ENCODE peak calls at places on chromosomes 7 and 10, in six cellular contexts. G, X, C, I, L and E are unnamed samples.

GRCh38 chr10:23338155-23338828 is 6.3 kb downstream of the C10orf67 start:
- DNase-seq in X (peak; percentile 10), G (no peak), C (peak; percentile 20), I (no peak), L (peak; percentile 60), E (peak; percentile 27)

GRCh38 chr7:41367967-41368882 is 334.7 kb downstream of the INHBA start:
- DNase-seq in G (no peak), X (no peak), C (no peak), L (no peak), I (no peak), E (no peak)

GRCh38 chr7:83594076-83594475 is 54.9 kb downstream of the SEMA3E start:
- DNase-seq in X (no peak), C (no peak), I (no peak), G (no peak), L (no peak), E (no peak)

GRCh38 chr7:108097703-108098102 is 32.5 kb downstream of the LAMB4 start:
- DNase-seq in G (no peak), X (peak; percentile 71), L (peak; percentile 20), C (no peak), I (no peak), E (peak; percentile 19)

GRCh38 chr7:101241015-101241363 is 3.4 kb upstream of the CLDN15 start:
- DNase-seq in G (no peak), L (no peak), X (no peak), C (no peak), I (no peak), E (no peak)

GRCh38 chr7:45089314-45089891 is 634 bp upstream of the NACAD start:
- DNase-seq in I (no peak), C (peak; percentile 95), G (peak; percentile 97), X (peak; percentile 80), L (no peak), E (no peak)

GRCh38 chr7:158795272-158795671 is 34.0 kb downstream of the ESYT2 start:
- DNase-seq in C (no peak), G (no peak), I (no peak), L (no peak), X (no peak), E (no peak)

GRCh38 chr10:62043493-62043938 is 142.0 kb downstream of the ARID5B start:
- DNase-seq in G (no peak), L (no peak), X (no peak), I (no peak), C (no peak), E (no peak)

GRCh38 chr10:76649723-76650127 is 987.9 kb downstream of the KCNMA1 start:
- DNase-seq in L (no peak), G (no peak), I (no peak), X (no peak), C (no peak), E (no peak)

GRCh38 chr10:96714031-96714590 is 6.2 kb downstream of the PIK3AP1 start:
- DNase-seq in C (no peak), G (no peak), L (no peak), X (no peak), I (no peak), E (no peak)

GRCh38 chr10:8731415-8732110 is 677.1 kb downstream of the GATA3 start:
- DNase-seq in X (no peak), I (no peak), L (no peak), G (no peak), C (no peak), E (no peak)

GRCh38 chr7:24755541-24756416 is 1.5 kb downstream of the GSDME start:
- DNase-seq in X (no peak), L (peak; percentile 80), C (no peak), I (peak; percentile 84), G (no peak), E (no peak)

GRCh38 chr10:90321132-90321816 is 536.6 kb downstream of the HTR7 start:
- DNase-seq in C (no peak), I (no peak), X (no peak), G (no peak), L (no peak), E (no peak)

GRCh38 chr10:89294840-89295239 is 7.0 kb upstream of the IFIT2 start:
- DNase-seq in L (no peak), I (no peak), C (no peak), G (no peak), X (no peak), E (no peak)

GRCh38 chr7:132100483-132100882 is 475.8 kb downstream of the PLXNA4 start:
- DNase-seq in G (no peak), X (no peak), C (no peak), I (no peak), L (no peak), E (no peak)

GRCh38 chr10:70991140-70992124 is 103.1 kb upstream of the PCBD1 start:
- DNase-seq in C (no peak), G (no peak), I (no peak), L (peak; percentile 60), X (no peak), E (no peak)

GRCh38 chr10:119301397-119301796 is 94.0 kb downstream of the GRK5 start:
- DNase-seq in X (no peak), G (no peak), C (no peak), L (no peak), I (no peak), E (no peak)

GRCh38 chr10:11330383-11331020 is 280.9 kb downstream of the USP6NL start:
- DNase-seq in X (no peak), I (no peak), C (no peak), L (no peak), G (no peak), E (no peak)
- TF ChIP-seq ATF3 in X (no peak), I (no peak), C (no peak), L (no peak), G (no peak), E (no peak)

DNA sequence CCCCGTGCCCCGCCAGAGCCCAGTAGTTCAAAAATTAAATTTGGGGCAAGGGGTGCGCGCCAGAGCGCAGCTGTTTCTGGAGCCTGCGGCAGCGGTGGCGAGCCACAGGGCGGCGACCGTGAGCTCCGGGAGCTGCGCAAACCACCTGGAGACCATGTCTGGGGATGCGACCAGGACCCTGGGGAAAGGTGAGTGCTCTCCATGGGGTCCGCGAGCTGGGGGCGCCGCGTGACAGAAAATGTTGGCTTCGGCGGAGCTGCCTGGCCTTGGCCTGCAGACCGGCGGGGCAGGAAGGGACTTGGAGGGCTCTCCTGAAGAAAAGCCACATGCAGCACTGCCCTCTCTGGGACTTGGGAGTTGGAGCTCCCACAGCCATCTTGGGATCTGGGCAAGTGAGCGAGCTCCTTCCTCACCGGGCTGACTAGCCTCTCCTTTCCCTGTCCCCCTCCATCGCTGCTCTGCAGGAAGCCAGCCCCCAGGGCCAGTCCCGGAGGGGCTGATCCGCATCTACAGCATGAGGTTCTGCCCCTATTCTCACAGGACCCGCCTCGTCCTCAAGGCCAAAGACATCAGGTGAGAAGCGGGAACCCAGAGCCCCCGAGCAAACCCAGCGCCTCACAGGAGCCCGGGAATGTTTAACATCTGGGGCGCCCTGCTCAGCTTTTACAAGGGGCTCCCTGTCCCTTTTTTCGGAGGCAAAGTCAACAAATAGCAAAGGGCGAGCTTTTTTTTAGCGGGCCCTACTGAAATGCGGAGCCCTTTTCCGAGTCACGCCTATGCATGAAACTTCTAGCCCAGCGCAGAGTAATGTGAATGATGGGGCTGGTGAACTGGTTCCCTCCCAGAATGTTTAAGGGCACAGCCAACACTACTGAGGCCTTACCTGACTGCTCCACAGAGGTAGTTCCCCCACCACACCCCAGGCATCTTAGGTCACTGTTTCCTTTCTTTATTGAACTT is 6.1 kb downstream of the GSTO2 start:
- DNase-seq in C (peak; percentile 79), G (peak; percentile 91), X (peak; percentile 61), L (no peak), I (no peak), E (peak; percentile 68)
- TF ChIP-seq ATF3 in C (no peak), G (no peak), X (no peak), L (no peak), I (no peak), E (no peak)

DNA sequence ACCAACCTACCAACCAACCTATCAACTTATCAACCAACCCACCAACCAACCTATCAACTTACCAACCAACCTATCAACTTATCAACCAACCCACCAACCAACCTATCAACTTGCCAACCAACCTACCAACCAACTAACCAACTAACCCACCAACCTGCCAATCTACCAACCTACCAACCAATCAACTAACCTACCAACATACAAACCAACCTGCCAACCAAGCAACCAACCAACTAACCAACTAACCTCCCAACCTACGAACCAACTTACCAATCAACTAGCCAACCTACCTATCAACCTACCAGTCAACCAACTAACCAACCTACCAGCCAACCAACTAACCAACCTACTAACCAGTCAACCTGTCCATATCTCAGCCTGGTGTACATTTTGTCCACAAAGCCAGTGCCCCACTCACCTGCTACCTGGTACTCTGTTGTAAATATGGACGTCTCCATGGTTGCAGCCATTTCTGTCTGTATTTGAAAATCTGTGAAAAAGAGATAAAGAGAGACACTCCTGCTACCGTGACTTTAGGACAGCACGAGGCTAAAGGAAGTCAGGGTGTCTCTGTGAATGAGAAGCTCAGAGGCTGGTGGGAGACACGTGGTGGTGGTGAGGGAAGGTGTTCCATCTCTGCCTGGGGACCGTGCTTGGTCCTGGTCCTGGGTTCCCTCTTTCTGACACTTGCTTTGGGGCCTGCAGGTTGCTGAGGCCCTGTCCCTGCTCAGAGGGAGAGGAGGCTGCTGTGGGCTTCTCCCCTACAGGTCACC is 41.9 kb upstream of the IL15RA start:
- DNase-seq in I (no peak), L (no peak), X (no peak), C (no peak), G (no peak), E (no peak)
- TF ChIP-seq ATF3 in I (no peak), L (no peak), X (no peak), C (no peak), G (no peak), E (no peak)

GRCh38 chr10:98217793-98218192 is 50.2 kb downstream of the LOXL4 start:
- DNase-seq in C (no peak), I (no peak), X (no peak), G (no peak), L (no peak), E (no peak)
- TF ChIP-seq ATF3 in C (no peak), I (no peak), X (no peak), G (no peak), L (no peak), E (no peak)